ENCODE peak calls at places on chromosomes 12 and 14, in five cellular contexts. D is choroid plexus epithelial cell, H is spleen, L is mucosa of descending colon, R is pancreas. F is an unnamed sample.

GRCh38 chr12:24711609-24712008 is 237.3 kb downstream of the BCAT1 start:
- DNase-seq in D (no peak), H (no peak), L (no peak), R (no peak), F (no peak)

GRCh38 chr14:104865069-104865630 is at the start of gene CEP170B:
- DNase-seq in D (peak; percentile 29), H (peak; percentile 74), L (peak; percentile 83), R (peak; percentile 69), F (no peak)

GRCh38 chr12:77120156-77120555 is 54.8 kb upstream of the E2F7 start:
- DNase-seq in D (peak; percentile 47), H (no peak), L (no peak), R (no peak), F (no peak)

GRCh38 chr12:1171657-1172056 is 180.6 kb downstream of the ERC1 start:
- DNase-seq in D (peak; percentile 12), H (no peak), L (no peak), R (no peak), F (no peak)

GRCh38 chr14:105437723-105438500 is 18.3 kb downstream of the MTA1 start:
- DNase-seq in D (no peak), H (no peak), L (no peak), R (no peak), F (no peak)

GRCh38 chr12:101891462-101891971 is 14.1 kb downstream of the DRAM1 start:
- DNase-seq in D (peak; percentile 79), H (no peak), L (peak; percentile 49), R (no peak), F (no peak)

GRCh38 chr14:38409081-38409705 is 153.3 kb upstream of the CLEC14A start:
- DNase-seq in D (peak; percentile 56), H (no peak), L (no peak), R (no peak), F (no peak)

GRCh38 chr14:34043627-34044372 is 92.9 kb upstream of the EGLN3 start:
- DNase-seq in D (no peak), H (no peak), L (no peak), R (no peak), F (no peak)

GRCh38 chr12:69161835-69162234 is 77.5 kb upstream of the CPSF6 start:
- DNase-seq in D (peak; percentile 33), H (no peak), L (no peak), R (no peak), F (no peak)

GRCh38 chr12:7859552-7859951 is 13.2 kb downstream of the SLC2A14 start:
- DNase-seq in D (peak; percentile 59), H (no peak), L (no peak), R (no peak), F (no peak)

GRCh38 chr14:74829238-74829637 is 46.7 kb downstream of the PROX2 start:
- DNase-seq in D (no peak), H (no peak), L (no peak), R (no peak), F (no peak)

GRCh38 chr12:52212701-52213540 is 20.1 kb upstream of the KRT7 start:
- DNase-seq in D (no peak), H (peak; percentile 45), L (peak; percentile 22), R (no peak), F (no peak)

GRCh38 chr12:54413284-54414190 is 5.5 kb downstream of the ITGA5 start:
- DNase-seq in D (peak; percentile 65), H (peak; percentile 93), L (peak; percentile 60), R (no peak), F (no peak)

GRCh38 chr12:3571323-3571722 is 80.3 kb downstream of the PRMT8 start:
- DNase-seq in D (no peak), H (no peak), L (no peak), R (no peak), F (no peak)

GRCh38 chr12:661720-662486 is 1.3 kb downstream of the NINJ2 start:
- DNase-seq in D (no peak), H (no peak), L (no peak), R (no peak), F (no peak)

GRCh38 chr12:57153420-57153997 is 6.1 kb upstream of the LRP1-AS start:
- DNase-seq in D (no peak), H (no peak), L (no peak), R (no peak), F (no peak)

GRCh38 chr12:106753526-106753925 is 21.0 kb upstream of the RIC8B start:
- DNase-seq in D (no peak), H (peak; percentile 87), L (no peak), R (no peak), F (no peak)

GRCh38 chr14:42884100-42884499 is 1277.4 kb downstream of the LRFN5 start:
- DNase-seq in D (peak; percentile 77), H (no peak), L (no peak), R (no peak), F (peak; percentile 81)

GRCh38 chr14:98136420-98136819 is 1135.6 kb downstream of the BCL11B start:
- DNase-seq in D (no peak), H (no peak), L (no peak), R (no peak), F (no peak)

GRCh38 chr14:24426912-24427536 is 2.4 kb downstream of the CBLN3 start:
- DNase-seq in D (no peak), H (peak; percentile 76), L (peak; percentile 66), R (no peak), F (no peak)

GRCh38 chr12:52079576-52080402 is at the start of gene SMIM41:
- DNase-seq in D (no peak), H (no peak), L (no peak), R (no peak), F (no peak)

GRCh38 chr14:71492346-71492745 is 439.9 kb upstream of the RGS6 start:
- DNase-seq in D (peak; percentile 56), H (no peak), L (no peak), R (no peak), F (no peak)

GRCh38 chr12:72369560-72369959 is 97.4 kb downstream of the TRHDE start:
- DNase-seq in D (no peak), H (no peak), L (no peak), R (no peak), F (no peak)

GRCh38 chr12:52004042-52004648 is 2.6 kb upstream of the TAMALIN start:
- DNase-seq in D (peak; percentile 66), H (no peak), L (peak; percentile 65), R (peak; percentile 75), F (no peak)

GRCh38 chr14:99175331-99176155 is 96.5 kb downstream of the BCL11B start:
- DNase-seq in D (no peak), H (no peak), L (no peak), R (no peak), F (no peak)

GRCh38 chr14:69979882-69980281 is 100.7 kb downstream of the SMOC1 start:
- DNase-seq in D (no peak), H (no peak), L (no peak), R (no peak), F (no peak)
- H3K4me3 ChIP-seq in D (no peak overlapping the region), H (no peak overlapping the region), L (no peak overlapping the region), R (no peak overlapping the region), F (no peak overlapping the region)

GRCh38 chr14:50335989-50336391 is 23.9 kb downstream of the DMAC2L start:
- DNase-seq in D (peak; percentile 69), H (peak; percentile 78), L (no peak), R (no peak), F (no peak)

GRCh38 chr14:50334211-50334610 is 22.1 kb downstream of the DMAC2L start:
- DNase-seq in D (no peak), H (no peak), L (no peak), R (no peak), F (no peak)

GRCh38 chr14:50336428-50336827 is 24.3 kb downstream of the DMAC2L start:
- DNase-seq in D (no peak), H (no peak), L (no peak), R (no peak), F (no peak)

GRCh38 chr14:50333010-50333409 is 20.9 kb downstream of the DMAC2L start:
- DNase-seq in D (peak; percentile 89), H (no peak), L (no peak), R (no peak), F (no peak)

GRCh38 chr14:50335389-50335788 is 23.3 kb downstream of the DMAC2L start:
- DNase-seq in D (peak; percentile 89), H (no peak), L (peak; percentile 50), R (peak; percentile 78), F (no peak)
- TF ChIP-seq CTCF in D (peak; percentile 33), H (no peak), L (no peak), R (no peak), F (no peak)

DNA sequence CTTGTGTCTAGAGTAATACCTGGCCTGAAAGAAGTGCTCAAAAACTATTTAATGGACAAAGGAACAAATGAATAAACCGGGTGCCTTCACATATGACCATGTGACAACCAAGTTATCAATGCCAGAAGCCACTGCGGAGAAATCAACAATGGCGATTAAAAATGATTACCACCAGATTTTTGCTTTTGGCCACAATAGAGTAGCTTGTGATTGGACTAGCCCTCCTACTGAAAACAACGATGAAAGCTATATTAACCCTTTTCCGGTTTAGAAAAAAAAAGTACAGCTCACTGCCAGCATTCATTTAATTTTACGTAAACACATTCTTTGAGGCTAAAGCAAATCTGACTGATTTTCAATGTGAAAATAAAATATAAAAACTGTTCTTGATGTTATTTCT is 41.6 kb upstream of the TTC7B start:
- DNase-seq in D (no peak), H (no peak), L (no peak), R (no peak), F (no peak)
- H3K4me3 ChIP-seq in D (no peak overlapping the region), H (no peak overlapping the region), L (no peak overlapping the region), R (no peak overlapping the region), F (no peak overlapping the region)

DNA sequence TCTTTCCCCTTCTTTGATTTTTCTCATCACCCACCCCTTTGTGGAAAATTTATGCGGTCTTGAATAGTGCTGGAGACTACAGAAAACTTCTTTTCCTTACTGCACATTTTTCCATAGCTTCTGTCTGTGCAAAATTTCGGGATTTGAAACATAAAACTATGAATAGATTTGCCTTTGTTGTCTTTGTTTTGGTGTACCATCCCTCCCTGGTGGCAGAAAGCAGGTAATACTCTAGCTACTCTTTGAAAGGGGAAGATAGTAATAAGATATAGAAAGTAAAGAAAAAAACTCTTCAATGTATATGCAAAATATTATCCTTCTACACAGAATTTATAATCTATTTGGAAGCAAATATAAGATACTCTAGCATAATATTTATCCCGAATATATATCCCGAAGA is 79.1 kb upstream of the LMO3 start:
- DNase-seq in D (no peak), H (no peak), L (no peak), R (no peak), F (no peak)
- TF ChIP-seq CTCF in D (no peak), H (no peak), L (no peak), R (no peak), F (peak; percentile 39)

DNA sequence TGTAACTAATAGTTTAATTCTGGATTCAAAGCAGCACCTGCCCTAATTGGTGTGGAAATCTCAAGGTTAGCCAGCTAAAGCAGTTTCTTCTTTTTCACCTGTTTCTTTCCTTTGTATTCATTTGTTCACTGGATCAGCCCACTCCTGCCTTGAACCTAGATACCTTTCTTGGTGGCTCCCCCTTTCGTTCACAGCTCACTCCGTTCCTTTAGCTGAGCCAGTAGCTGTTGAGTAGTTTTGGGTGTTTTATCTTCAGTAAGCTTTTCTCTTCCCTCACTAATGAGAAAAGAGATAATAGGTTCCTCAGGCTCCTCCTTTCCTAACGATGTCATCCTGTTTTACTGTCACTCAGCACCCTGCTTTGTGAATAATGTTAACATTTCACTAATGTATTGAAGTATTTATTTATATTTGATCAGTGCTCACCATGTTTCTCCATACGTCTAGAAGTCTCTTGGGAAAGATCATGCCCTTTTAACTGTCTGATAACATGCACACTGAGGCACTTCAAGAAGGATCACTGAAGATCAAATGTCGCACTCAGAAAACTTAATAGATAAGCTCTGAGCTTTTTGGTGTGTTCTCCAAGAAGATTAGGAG is 121.1 kb downstream of the TGFB3 start:
- DNase-seq in D (no peak), H (no peak), L (no peak), R (no peak), F (no peak)
- H3K4me3 ChIP-seq in D (no peak overlapping the region), H (no peak overlapping the region), L (no peak overlapping the region), R (no peak overlapping the region), F (no peak overlapping the region)

GRCh38 chr14:51979399-51979709 is 10.0 kb upstream of the RTRAF start:
- DNase-seq in D (no peak), H (no peak), L (no peak), R (no peak), F (no peak)
- TF ChIP-seq CTCF in D (no peak), H (peak; percentile 3), L (peak; percentile 4), R (no peak), F (no peak)

F was measured in epithelial cell of proximal tubule.